ENCODE peak calls at places on chromosomes 12 and 14, in five cellular contexts. I, F, L, P and O are unnamed samples. For H3K4me1, the result is how much of the 10 kb centered on the place peaks cover.

GRCh38 chr12:89707623-89707991 is 1.0 kb downstream of the ATP2B1 start:
- DNase-seq in I (no peak), F (peak), L (peak), P (peak), O (peak)

GRCh38 chr12:101729842-101730241 is 9.4 kb downstream of the SYCP3 start:
- DNase-seq in I (no peak), F (no peak), L (no peak), P (no peak), O (no peak)

GRCh38 chr14:92922883-92923743 is at the start of gene CHGA:
- DNase-seq in I (peak), F (peak), L (peak), P (peak), O (peak)

GRCh38 chr12:10779103-10779502 is 23.3 kb downstream of the TAS2R7 start:
- DNase-seq in I (no peak), F (no peak), L (no peak), P (no peak), O (no peak)

GRCh38 chr12:12008931-12009611 is 61.7 kb upstream of the BCL2L14 start:
- DNase-seq in I (peak), F (peak), L (peak), P (peak), O (peak)

GRCh38 chr12:51218607-51219161 is 822 bp upstream of the POU6F1 start:
- DNase-seq in I (no peak), F (no peak), L (peak), P (peak), O (peak)

GRCh38 chr12:32302218-32302826 is 97.0 kb upstream of the FGD4 start:
- DNase-seq in I (no peak), F (no peak), L (peak), P (no peak), O (peak)

GRCh38 chr14:101004176-101004575 is 100.7 kb upstream of the RTL1 start:
- DNase-seq in I (no peak), F (no peak), L (no peak), P (no peak), O (no peak)

GRCh38 chr14:95301527-95302187 is 18.1 kb downstream of the CLMN start:
- DNase-seq in I (no peak), F (no peak), L (no peak), P (no peak), O (no peak)

GRCh38 chr14:95303552-95303951 is 16.2 kb downstream of the CLMN start:
- DNase-seq in I (no peak), F (no peak), L (no peak), P (no peak), O (no peak)

GRCh38 chr14:95304342-95304741 is 15.4 kb downstream of the CLMN start:
- DNase-seq in I (no peak), F (no peak), L (no peak), P (no peak), O (no peak)

GRCh38 chr14:95303107-95303506 is 16.6 kb downstream of the CLMN start:
- DNase-seq in I (no peak), F (no peak), L (no peak), P (no peak), O (no peak)

DNA sequence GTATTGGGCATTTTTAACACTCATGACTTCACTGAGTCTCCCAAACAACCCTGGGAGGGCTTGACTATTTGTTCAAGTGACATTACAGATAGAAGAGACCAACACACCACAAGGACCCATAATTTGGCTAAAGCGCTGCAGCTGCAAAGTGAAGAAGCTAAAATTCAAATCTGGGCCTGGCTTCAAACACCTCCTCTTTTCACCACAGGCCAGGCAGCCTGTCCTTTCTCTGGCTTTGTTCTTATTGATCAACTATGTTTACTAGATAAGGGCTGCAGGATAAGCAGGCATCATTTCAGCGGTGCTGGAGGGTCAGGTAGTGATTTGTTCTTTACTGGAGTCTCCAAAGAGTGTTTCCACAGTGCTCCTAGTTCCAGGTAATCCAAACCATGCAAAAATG is 17.0 kb downstream of the CLMN start:
- DNase-seq in I (no peak), F (no peak), L (no peak), P (no peak), O (no peak)
- H3K4me1 ChIP-seq in I (under half), F (under half), L (under half), P (under half), O (under half)

DNA sequence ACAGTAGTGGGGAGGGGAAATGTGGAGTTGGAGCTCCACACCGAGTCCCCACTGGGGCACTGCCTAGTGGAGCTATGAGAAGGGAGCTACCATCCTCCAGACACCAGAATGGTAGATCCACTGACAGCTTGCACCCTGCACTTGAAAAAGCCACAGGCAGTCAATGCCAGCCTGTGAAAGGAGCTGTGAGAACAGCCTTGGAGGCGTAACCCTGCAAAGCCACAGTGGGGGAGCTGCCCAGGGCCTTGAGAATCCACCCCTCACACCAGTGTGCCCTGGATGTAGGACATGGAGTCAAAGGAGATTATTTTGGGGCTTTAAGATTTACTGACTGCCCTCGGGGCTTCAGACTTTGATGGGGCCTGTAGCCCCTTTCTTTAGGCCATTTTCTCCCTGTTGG is 12.5 kb downstream of the CTSG start:
- DNase-seq in I (no peak), F (no peak), L (no peak), P (no peak), O (no peak)
- H2BK15ac ChIP-seq in I (no peak), F (no peak), L (no peak), P (no peak), O (no peak)

GRCh38 chr14:68463705-68464104 is 329.2 kb downstream of the ZFP36L1 start:
- DNase-seq in I (no peak), F (no peak), L (no peak), P (no peak), O (no peak)
- H3K4me1 ChIP-seq in I (under half), F (under half), L (under half), P (under half), O (under half)

DNA sequence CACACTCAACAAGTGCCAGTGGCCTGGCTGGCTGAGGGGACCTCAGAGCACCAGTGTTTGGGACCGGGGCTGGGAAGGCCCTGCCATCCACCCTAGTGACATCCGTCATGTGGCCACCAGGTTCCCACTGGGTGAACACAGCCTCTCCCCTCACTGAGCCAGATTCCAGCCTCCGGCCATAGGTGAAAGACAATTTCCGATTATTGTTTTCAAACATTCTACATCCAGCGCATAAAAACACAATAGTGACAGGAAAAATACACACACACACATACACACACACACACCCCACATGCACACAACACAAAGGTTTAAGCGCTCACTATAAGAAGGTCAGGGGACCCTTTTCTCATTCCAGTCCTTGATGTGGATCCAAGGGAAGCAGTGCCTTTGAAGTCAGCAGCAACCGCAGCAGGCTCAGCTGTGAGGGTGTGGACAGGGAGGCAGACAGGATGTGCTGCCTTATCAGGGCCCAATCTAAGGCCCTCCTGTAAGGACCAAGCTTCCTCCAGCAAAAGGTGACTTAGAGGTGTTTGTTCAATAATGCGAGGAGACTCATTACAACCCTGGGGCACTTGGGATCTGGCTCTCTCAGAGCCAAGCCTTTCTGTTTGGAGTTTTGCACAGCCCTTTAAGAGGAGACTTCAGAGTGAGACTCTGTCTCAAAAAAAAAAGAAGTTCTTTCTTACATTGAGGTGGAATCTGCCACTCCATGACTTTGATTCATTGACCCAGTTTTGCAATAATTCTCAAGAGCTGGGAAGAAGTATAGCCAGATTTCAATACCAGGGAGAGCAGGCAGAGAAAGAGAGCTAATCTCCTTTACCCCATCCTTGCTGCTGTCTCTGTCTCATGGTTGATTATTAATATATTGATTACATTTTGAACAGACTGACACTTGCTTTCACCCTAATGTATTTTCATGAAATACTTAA is 227.8 kb downstream of the ZFP36L1 start:
- DNase-seq in I (no peak), F (no peak), L (peak), P (no peak), O (no peak)
- H2BK15ac ChIP-seq in I (peak), F (peak), L (no peak), P (no peak), O (no peak)

GRCh38 chr14:75519826-75520692 is 2.2 kb upstream of the BATF start:
- DNase-seq in I (peak), F (no peak), L (peak), P (no peak), O (no peak)

GRCh38 chr14:75522224-75522764 is at the start of gene BATF:
- DNase-seq in I (no peak), F (no peak), L (no peak), P (no peak), O (no peak)

GRCh38 chr14:75519394-75519793 is 2.9 kb upstream of the BATF start:
- DNase-seq in I (no peak), F (no peak), L (no peak), P (no peak), O (no peak)

GRCh38 chr14:75521415-75522199 is 662 bp upstream of the BATF start:
- DNase-seq in I (no peak), F (no peak), L (peak), P (no peak), O (no peak)

DNA sequence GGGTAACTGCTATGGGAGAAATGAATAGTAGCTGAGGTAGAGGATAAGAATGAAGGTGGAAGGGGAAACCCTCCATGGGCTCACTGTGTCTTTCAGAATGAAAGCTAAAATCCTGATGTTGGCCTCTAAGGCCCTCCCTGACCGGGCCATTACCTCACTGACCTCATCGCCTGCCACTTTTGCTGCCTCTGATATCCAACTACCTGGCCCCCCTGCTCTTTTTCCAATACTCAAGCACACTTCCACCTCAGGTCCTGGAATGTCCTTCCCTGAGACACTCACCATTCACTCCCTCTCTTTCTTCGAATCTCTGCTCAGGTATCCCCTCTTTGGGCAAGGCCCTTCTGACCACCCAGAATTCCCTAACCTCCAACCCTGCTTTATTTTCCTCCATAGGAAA is 1.4 kb upstream of the BATF start:
- DNase-seq in I (no peak), F (no peak), L (no peak), P (no peak), O (no peak)
- H3K4me1 ChIP-seq in I (under half), F (under half), L (under half), P (under half), O (under half)

GRCh38 chr12:116735951-116736599 is 1.8 kb downstream of the SPRING1 start:
- DNase-seq in I (no peak), F (no peak), L (peak), P (no peak), O (no peak)

GRCh38 chr12:116739381-116739887 is 1.3 kb downstream of the RNFT2 start:
- DNase-seq in I (no peak), F (no peak), L (no peak), P (no peak), O (no peak)

GRCh38 chr12:116736962-116737773 is 701 bp downstream of the SPRING1 start:
- DNase-seq in I (no peak), F (peak), L (peak), P (no peak), O (no peak)

GRCh38 chr12:116735084-116735483 is 2.8 kb downstream of the SPRING1 start:
- DNase-seq in I (no peak), F (no peak), L (no peak), P (no peak), O (no peak)

GRCh38 chr12:116737774-116738657 is at the start of the genes RNFT2 and SPRING1:
- DNase-seq in I (peak), F (peak), L (peak), P (peak), O (peak)
- H2BK15ac ChIP-seq in I (no peak), F (no peak), L (no peak), P (peak), O (no peak)

DNA sequence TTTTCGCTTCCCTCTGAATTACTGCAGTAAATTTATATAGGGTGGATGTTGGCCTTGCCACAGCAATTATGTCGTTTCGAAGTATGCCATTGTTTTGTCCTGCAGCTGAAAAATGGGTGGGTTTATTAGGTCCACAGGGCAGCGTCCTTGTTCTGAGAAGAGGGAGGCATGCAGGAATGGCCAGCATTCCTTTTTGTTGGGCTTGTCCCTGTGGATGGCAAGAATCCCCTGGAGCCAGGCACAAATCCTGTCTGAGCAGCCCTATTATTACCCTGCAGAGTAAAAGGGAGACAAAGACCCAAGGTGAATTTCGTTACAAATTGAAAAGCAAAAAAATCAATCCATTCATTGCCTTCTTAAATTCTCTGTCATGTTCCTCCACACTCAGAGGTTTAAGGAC is 88.1 kb downstream of the CHST11 start:
- DNase-seq in I (no peak), F (no peak), L (peak), P (no peak), O (no peak)
- H3K4me1 ChIP-seq in I (under half), F (under half), L (under half), P (under half), O (under half)